ENCODE peak calls at places on chromosomes 6 and 20, in eight cellular contexts. One of them, this sample, is unnamed.

GRCh38 chr20:35702051-35702823 is 3.0 kb downstream of the ROMO1 start:
- DNase-seq in H1: no peak
- DNase-seq in AG04450: peak; percentile 34
- DNase-seq in H9: no peak
- DNase-seq in psoas muscle: no peak
- DNase-seq in upper lobe of right lung: peak; percentile 50
- DNase-seq in kidney epithelial cell: no peak
- DNase-seq in prostate gland: no peak
- DNase-seq in this sample: peak; percentile 51

GRCh38 chr20:9068232-9068781 is 580 bp upstream of the PLCB4 start:
- DNase-seq in upper lobe of right lung: peak; percentile 64
- DNase-seq in AG04450: no peak
- DNase-seq in kidney epithelial cell: no peak
- DNase-seq in prostate gland: peak; percentile 40
- DNase-seq in psoas muscle: peak; percentile 56
- DNase-seq in H9: peak; percentile 69
- DNase-seq in H1: peak; percentile 84
- DNase-seq in this sample: peak; percentile 90

GRCh38 chr6:155201461-155202226 is 62.2 kb upstream of the CLDN20 start:
- DNase-seq in kidney epithelial cell: peak; percentile 64
- DNase-seq in H1: no peak
- DNase-seq in psoas muscle: no peak
- DNase-seq in AG04450: peak; percentile 49
- DNase-seq in upper lobe of right lung: no peak
- DNase-seq in prostate gland: no peak
- DNase-seq in H9: no peak
- DNase-seq in this sample: no peak

GRCh38 chr6:90121982-90122381 is 174.7 kb downstream of the BACH2 start:
- DNase-seq in upper lobe of right lung: no peak
- DNase-seq in psoas muscle: peak; percentile 74
- DNase-seq in AG04450: no peak
- DNase-seq in prostate gland: no peak
- DNase-seq in H1: no peak
- DNase-seq in kidney epithelial cell: no peak
- DNase-seq in H9: no peak
- DNase-seq in this sample: no peak

GRCh38 chr6:105442369-105442768 is 39.5 kb upstream of the PREP start:
- DNase-seq in H1: no peak
- DNase-seq in H9: no peak
- DNase-seq in prostate gland: no peak
- DNase-seq in AG04450: no peak
- DNase-seq in upper lobe of right lung: no peak
- DNase-seq in kidney epithelial cell: no peak
- DNase-seq in psoas muscle: no peak
- DNase-seq in this sample: no peak

GRCh38 chr20:44583179-44583578 is 800 bp downstream of the PKIG start:
- DNase-seq in AG04450: no peak
- DNase-seq in kidney epithelial cell: no peak
- DNase-seq in psoas muscle: no peak
- DNase-seq in prostate gland: no peak
- DNase-seq in H9: no peak
- DNase-seq in upper lobe of right lung: no peak
- DNase-seq in H1: no peak
- DNase-seq in this sample: no peak

GRCh38 chr6:7264686-7265384 is 48.2 kb downstream of the SSR1 start:
- DNase-seq in kidney epithelial cell: no peak
- DNase-seq in H1: no peak
- DNase-seq in prostate gland: no peak
- DNase-seq in AG04450: no peak
- DNase-seq in H9: no peak
- DNase-seq in psoas muscle: no peak
- DNase-seq in upper lobe of right lung: no peak
- DNase-seq in this sample: no peak

GRCh38 chr6:25278557-25278913 is 639 bp upstream of the CARMIL1 start:
- DNase-seq in upper lobe of right lung: no peak
- DNase-seq in prostate gland: no peak
- DNase-seq in kidney epithelial cell: no peak
- DNase-seq in psoas muscle: no peak
- DNase-seq in H9: no peak
- DNase-seq in H1: no peak
- DNase-seq in AG04450: no peak
- DNase-seq in this sample: no peak

GRCh38 chr6:118537579-118537978 is 10.5 kb upstream of the PLN start:
- DNase-seq in upper lobe of right lung: no peak
- DNase-seq in AG04450: no peak
- DNase-seq in kidney epithelial cell: no peak
- DNase-seq in H9: no peak
- DNase-seq in H1: no peak
- DNase-seq in prostate gland: no peak
- DNase-seq in psoas muscle: no peak
- DNase-seq in this sample: no peak

GRCh38 chr6:118530942-118531341 is 17.2 kb upstream of the PLN start:
- DNase-seq in prostate gland: no peak
- DNase-seq in psoas muscle: no peak
- DNase-seq in AG04450: no peak
- DNase-seq in upper lobe of right lung: no peak
- DNase-seq in H9: no peak
- DNase-seq in kidney epithelial cell: no peak
- DNase-seq in H1: no peak
- DNase-seq in this sample: no peak

GRCh38 chr6:118542184-118542952 is 5.7 kb upstream of the PLN start:
- DNase-seq in upper lobe of right lung: no peak
- DNase-seq in AG04450: no peak
- DNase-seq in kidney epithelial cell: peak; percentile 38
- DNase-seq in prostate gland: no peak
- DNase-seq in psoas muscle: no peak
- DNase-seq in H9: no peak
- DNase-seq in H1: no peak
- DNase-seq in this sample: no peak

GRCh38 chr6:118535176-118535844 is 12.8 kb upstream of the PLN start:
- DNase-seq in prostate gland: no peak
- DNase-seq in H1: no peak
- DNase-seq in upper lobe of right lung: no peak
- DNase-seq in AG04450: no peak
- DNase-seq in kidney epithelial cell: no peak
- DNase-seq in H9: no peak
- DNase-seq in psoas muscle: no peak
- DNase-seq in this sample: no peak

DNA sequence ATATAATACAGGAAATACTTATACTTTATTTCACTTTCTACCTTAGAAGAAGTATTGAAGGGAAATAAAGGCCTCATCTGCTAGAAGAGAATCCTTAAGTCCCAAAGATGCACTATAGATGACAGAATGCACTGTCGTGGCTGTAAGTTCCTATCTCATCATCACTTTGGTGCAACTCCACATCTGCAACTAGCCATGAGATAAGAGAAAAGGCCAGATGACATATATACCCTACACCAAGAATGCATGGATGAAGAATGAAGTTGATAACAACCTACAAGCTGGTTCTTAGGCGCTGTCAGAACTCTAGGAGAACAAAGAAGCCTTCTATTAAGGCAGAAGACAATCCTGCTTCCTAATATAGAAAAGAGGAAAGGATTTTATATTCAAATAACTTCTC is 11.6 kb upstream of the PLN start:
- DNase-seq in psoas muscle: no peak
- DNase-seq in H9: no peak
- DNase-seq in H1: no peak
- DNase-seq in kidney epithelial cell: no peak
- DNase-seq in prostate gland: no peak
- DNase-seq in upper lobe of right lung: no peak
- DNase-seq in AG04450: no peak
- DNase-seq in this sample: no peak
- TF ChIP-seq CTCF in psoas muscle: no peak
- TF ChIP-seq CTCF in H9: no peak
- TF ChIP-seq CTCF in H1: no peak
- TF ChIP-seq CTCF in kidney epithelial cell: no peak
- TF ChIP-seq CTCF in prostate gland: no peak
- TF ChIP-seq CTCF in upper lobe of right lung: no peak
- TF ChIP-seq CTCF in AG04450: no peak
- TF ChIP-seq CTCF in this sample: no peak

GRCh38 chr6:4360920-4361319 is 225.5 kb upstream of the ECI2 start:
- DNase-seq in AG04450: no peak
- DNase-seq in upper lobe of right lung: no peak
- DNase-seq in psoas muscle: no peak
- DNase-seq in H9: no peak
- DNase-seq in kidney epithelial cell: no peak
- DNase-seq in H1: no peak
- DNase-seq in prostate gland: no peak
- DNase-seq in this sample: no peak

GRCh38 chr6:4356899-4357659 is 221.7 kb upstream of the ECI2 start:
- DNase-seq in psoas muscle: no peak
- DNase-seq in prostate gland: no peak
- DNase-seq in H1: no peak
- DNase-seq in kidney epithelial cell: no peak
- DNase-seq in H9: no peak
- DNase-seq in AG04450: no peak
- DNase-seq in upper lobe of right lung: no peak
- DNase-seq in this sample: no peak

GRCh38 chr6:4355241-4355640 is 219.9 kb upstream of the ECI2 start:
- DNase-seq in upper lobe of right lung: no peak
- DNase-seq in AG04450: no peak
- DNase-seq in H9: no peak
- DNase-seq in psoas muscle: no peak
- DNase-seq in kidney epithelial cell: peak; percentile 49
- DNase-seq in H1: no peak
- DNase-seq in prostate gland: no peak
- DNase-seq in this sample: no peak

GRCh38 chr6:4359108-4359710 is 223.8 kb upstream of the ECI2 start:
- DNase-seq in H9: no peak
- DNase-seq in H1: no peak
- DNase-seq in psoas muscle: no peak
- DNase-seq in AG04450: no peak
- DNase-seq in prostate gland: no peak
- DNase-seq in kidney epithelial cell: no peak
- DNase-seq in upper lobe of right lung: no peak
- DNase-seq in this sample: no peak

GRCh38 chr6:4358414-4359107 is 223.2 kb upstream of the ECI2 start:
- DNase-seq in psoas muscle: peak; percentile 97
- DNase-seq in prostate gland: peak; percentile 74
- DNase-seq in H1: no peak
- DNase-seq in kidney epithelial cell: peak; percentile 100
- DNase-seq in H9: peak; percentile 85
- DNase-seq in AG04450: peak; percentile 95
- DNase-seq in upper lobe of right lung: peak; percentile 72
- DNase-seq in this sample: peak; percentile 90
- TF ChIP-seq CTCF in psoas muscle: no peak
- TF ChIP-seq CTCF in prostate gland: no peak
- TF ChIP-seq CTCF in H1: no peak
- TF ChIP-seq CTCF in kidney epithelial cell: no peak
- TF ChIP-seq CTCF in H9: no peak
- TF ChIP-seq CTCF in AG04450: no peak
- TF ChIP-seq CTCF in upper lobe of right lung: no peak
- TF ChIP-seq CTCF in this sample: no peak

DNA sequence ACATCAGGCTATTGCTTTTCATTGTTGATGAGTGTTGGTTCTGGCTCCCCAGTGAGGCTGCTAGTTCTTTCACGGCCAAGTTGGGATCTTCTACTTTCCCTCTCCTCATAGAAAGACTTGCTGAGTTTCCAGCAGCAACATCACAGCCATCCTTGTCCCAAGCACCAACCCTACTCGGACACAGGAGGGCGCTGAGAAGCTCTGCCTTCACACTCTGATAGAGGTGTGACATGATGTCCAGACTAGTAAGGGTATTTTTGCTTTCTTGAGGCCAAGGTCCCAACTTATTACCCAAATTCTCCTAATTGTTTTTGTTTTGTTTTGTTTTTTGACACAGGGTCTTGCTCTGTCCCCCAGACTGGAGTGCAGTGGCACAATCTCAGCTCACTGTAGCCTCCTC is 3.0 kb upstream of the GCM1 start:
- DNase-seq in kidney epithelial cell: no peak
- DNase-seq in psoas muscle: no peak
- DNase-seq in H1: peak; percentile 65
- DNase-seq in prostate gland: no peak
- DNase-seq in AG04450: no peak
- DNase-seq in H9: peak; percentile 74
- DNase-seq in upper lobe of right lung: no peak
- DNase-seq in this sample: peak; percentile 83
- TF ChIP-seq CTCF in kidney epithelial cell: peak; percentile 3
- TF ChIP-seq CTCF in psoas muscle: no peak
- TF ChIP-seq CTCF in H1: peak; percentile 77
- TF ChIP-seq CTCF in prostate gland: no peak
- TF ChIP-seq CTCF in AG04450: peak; percentile 29
- TF ChIP-seq CTCF in H9: peak; percentile 77
- TF ChIP-seq CTCF in upper lobe of right lung: peak; percentile 9
- TF ChIP-seq CTCF in this sample: peak; percentile 75

GRCh38 chr6:298233-299049 is 6.2 kb downstream of the DUSP22 start:
- DNase-seq in H9: no peak
- DNase-seq in upper lobe of right lung: no peak
- DNase-seq in kidney epithelial cell: no peak
- DNase-seq in psoas muscle: no peak
- DNase-seq in H1: no peak
- DNase-seq in prostate gland: no peak
- DNase-seq in AG04450: no peak
- DNase-seq in this sample: no peak

GRCh38 chr6:297571-298232 is 5.4 kb downstream of the DUSP22 start:
- DNase-seq in H1: no peak
- DNase-seq in prostate gland: no peak
- DNase-seq in H9: no peak
- DNase-seq in kidney epithelial cell: no peak
- DNase-seq in upper lobe of right lung: no peak
- DNase-seq in psoas muscle: no peak
- DNase-seq in AG04450: no peak
- DNase-seq in this sample: peak; percentile 49

GRCh38 chr6:294656-295565 is 2.6 kb downstream of the DUSP22 start:
- DNase-seq in H1: peak; percentile 19
- DNase-seq in AG04450: no peak
- DNase-seq in prostate gland: no peak
- DNase-seq in kidney epithelial cell: no peak
- DNase-seq in psoas muscle: no peak
- DNase-seq in upper lobe of right lung: no peak
- DNase-seq in H9: no peak
- DNase-seq in this sample: no peak

GRCh38 chr6:299050-299980 is 7.0 kb downstream of the DUSP22 start:
- DNase-seq in psoas muscle: no peak
- DNase-seq in upper lobe of right lung: no peak
- DNase-seq in kidney epithelial cell: no peak
- DNase-seq in AG04450: no peak
- DNase-seq in H1: no peak
- DNase-seq in H9: no peak
- DNase-seq in prostate gland: no peak
- DNase-seq in this sample: no peak

DNA sequence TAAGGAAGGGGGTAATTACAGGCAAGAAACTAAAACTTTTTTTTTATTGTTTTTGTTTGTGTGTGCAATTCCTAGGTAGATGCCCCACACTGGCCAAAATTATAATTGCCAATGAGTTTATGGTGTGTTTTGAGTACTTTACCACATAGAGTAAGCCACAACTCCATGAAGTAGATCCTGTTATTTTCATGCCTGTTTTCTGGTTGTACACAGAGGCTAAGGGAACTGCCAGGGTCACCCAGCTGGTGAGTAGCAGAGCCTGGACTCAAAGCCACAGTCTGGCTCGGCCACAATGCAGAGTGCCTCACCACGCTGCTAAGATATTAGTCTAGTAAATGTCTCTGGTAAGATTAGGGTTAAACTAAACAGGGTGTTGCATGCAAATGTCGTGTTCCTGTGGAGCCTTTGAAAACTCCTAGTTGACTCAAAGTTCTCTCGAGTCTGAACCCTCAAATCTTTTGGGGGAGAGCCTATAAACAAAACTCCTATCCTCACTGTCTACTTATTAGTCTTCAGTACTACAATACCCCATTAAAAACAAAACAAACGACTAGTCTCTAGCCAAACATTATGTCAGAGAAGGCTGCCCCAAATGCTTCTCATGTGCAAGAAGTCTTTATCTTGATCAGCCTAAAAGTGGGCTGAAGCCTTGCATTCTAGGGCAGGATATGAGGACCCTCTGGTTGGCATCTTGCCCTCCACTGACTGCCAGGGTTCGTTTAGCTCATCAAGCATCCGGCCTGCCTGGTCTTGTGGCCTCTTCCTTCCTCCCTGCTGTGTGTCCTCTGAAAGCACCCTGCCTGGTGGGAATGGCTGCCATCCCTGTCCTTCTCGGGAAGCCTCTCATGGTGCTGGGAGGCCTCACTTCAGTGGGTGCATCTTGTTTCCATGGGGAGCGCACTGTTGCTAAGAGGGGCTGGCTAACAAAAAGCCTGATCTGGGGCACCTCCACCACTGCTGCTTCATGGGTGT is 4.2 kb downstream of the DUSP22 start:
- DNase-seq in AG04450: no peak
- DNase-seq in prostate gland: no peak
- DNase-seq in H9: no peak
- DNase-seq in upper lobe of right lung: peak; percentile 65
- DNase-seq in kidney epithelial cell: no peak
- DNase-seq in psoas muscle: no peak
- DNase-seq in H1: peak; percentile 28
- DNase-seq in this sample: peak; percentile 41
- TF ChIP-seq CTCF in AG04450: no peak
- TF ChIP-seq CTCF in prostate gland: no peak
- TF ChIP-seq CTCF in H9: no peak
- TF ChIP-seq CTCF in upper lobe of right lung: no peak
- TF ChIP-seq CTCF in kidney epithelial cell: no peak
- TF ChIP-seq CTCF in psoas muscle: no peak
- TF ChIP-seq CTCF in H1: no peak
- TF ChIP-seq CTCF in this sample: no peak

This sample was measured in endodermal cell.